ENCODE peak calls at places on chromosomes 13 and 19, in seven cellular contexts. R, M, I, N, G, H and B are unnamed samples.

GRCh38 chr13:40664100-40665060 is 2.1 kb downstream of the FOXO1 start:
- DNase-seq in R (peak), M (peak), I (peak), N (peak), G (peak), H (peak), B (peak)

GRCh38 chr19:58516964-58517833 is 2.4 kb downstream of the ZBTB45 start:
- DNase-seq in R (no peak), M (no peak), I (no peak), N (no peak), G (no peak), H (no peak), B (no peak)

GRCh38 chr19:35240322-35240721 is 8.5 kb upstream of the LSR start:
- DNase-seq in R (no peak), M (no peak), I (no peak), N (no peak), G (no peak), H (no peak), B (peak)

GRCh38 chr13:40221460-40222201 is 444.8 kb downstream of the FOXO1 start:
- DNase-seq in R (no peak), M (peak), I (no peak), N (no peak), G (peak), H (no peak), B (no peak)

GRCh38 chr13:80134360-80134759 is 206.6 kb downstream of the SPRY2 start:
- DNase-seq in R (no peak), M (no peak), I (no peak), N (no peak), G (no peak), H (no peak), B (no peak)

GRCh38 chr19:28169168-28169862 is 1043.6 kb downstream of the UQCRFS1 start:
- DNase-seq in R (no peak), M (no peak), I (no peak), N (no peak), G (no peak), H (peak), B (no peak)

GRCh38 chr13:99425485-99426341 is 75.6 kb upstream of the TM9SF2 start:
- DNase-seq in R (peak), M (no peak), I (peak), N (no peak), G (no peak), H (peak), B (peak)

GRCh38 chr19:1070576-1070930 is 3.6 kb downstream of the ARHGAP45 start:
- DNase-seq in R (no peak), M (no peak), I (no peak), N (no peak), G (no peak), H (no peak), B (no peak)

GRCh38 chr13:57946361-57946760 is 314.8 kb downstream of the PCDH17 start:
- DNase-seq in R (no peak), M (no peak), I (peak), N (no peak), G (no peak), H (no peak), B (no peak)

GRCh38 chr13:48739346-48740037 is 85.8 kb downstream of the CYSLTR2 start:
- DNase-seq in R (no peak), M (no peak), I (no peak), N (no peak), G (peak), H (no peak), B (no peak)

GRCh38 chr13:73056054-73056962 is 2.5 kb upstream of the KLF5 start:
- DNase-seq in R (no peak), M (peak), I (no peak), N (no peak), G (no peak), H (no peak), B (no peak)

DNA sequence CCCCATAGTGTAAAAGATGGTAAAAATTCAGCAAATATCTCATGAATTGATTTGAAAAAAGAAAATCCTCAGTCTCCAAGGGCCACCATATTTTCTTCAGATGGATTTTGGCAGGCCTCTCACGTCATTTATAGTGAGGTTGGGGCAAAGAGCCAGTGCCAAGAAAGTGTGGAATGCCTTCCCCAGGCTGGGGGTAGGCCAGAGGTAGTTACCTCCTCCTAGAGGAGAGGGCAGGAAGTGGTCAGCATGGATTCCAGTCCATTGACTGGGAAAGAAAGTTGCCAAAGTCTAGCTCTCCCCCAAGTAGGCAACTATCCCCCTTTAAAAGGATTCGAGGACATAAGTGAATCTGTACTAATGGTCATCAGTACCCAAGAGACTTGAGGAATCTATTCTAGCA is 68.4 kb upstream of the KCTD4 start:
- DNase-seq in R (no peak), M (no peak), I (no peak), N (no peak), G (no peak), H (no peak), B (no peak)
- TF ChIP-seq CTCF in R (no peak), M (no peak), I (no peak), N (no peak), G (no peak), H (no peak), B (no peak)

GRCh38 chr13:20870829-20871228 is 31.7 kb downstream of the XPO4 start:
- DNase-seq in R (no peak), M (no peak), I (no peak), N (no peak), G (no peak), H (no peak), B (no peak)

GRCh38 chr13:20867408-20867807 is 35.1 kb downstream of the XPO4 start:
- DNase-seq in R (no peak), M (no peak), I (no peak), N (no peak), G (no peak), H (no peak), B (no peak)

GRCh38 chr13:20873348-20873747 is 29.2 kb downstream of the XPO4 start:
- DNase-seq in R (no peak), M (no peak), I (no peak), N (no peak), G (no peak), H (no peak), B (no peak)

GRCh38 chr13:20869540-20869939 is 33.0 kb downstream of the XPO4 start:
- DNase-seq in R (no peak), M (no peak), I (no peak), N (no peak), G (no peak), H (no peak), B (no peak)
- TF ChIP-seq CTCF in R (no peak), M (peak), I (no peak), N (peak), G (no peak), H (peak), B (no peak)

DNA sequence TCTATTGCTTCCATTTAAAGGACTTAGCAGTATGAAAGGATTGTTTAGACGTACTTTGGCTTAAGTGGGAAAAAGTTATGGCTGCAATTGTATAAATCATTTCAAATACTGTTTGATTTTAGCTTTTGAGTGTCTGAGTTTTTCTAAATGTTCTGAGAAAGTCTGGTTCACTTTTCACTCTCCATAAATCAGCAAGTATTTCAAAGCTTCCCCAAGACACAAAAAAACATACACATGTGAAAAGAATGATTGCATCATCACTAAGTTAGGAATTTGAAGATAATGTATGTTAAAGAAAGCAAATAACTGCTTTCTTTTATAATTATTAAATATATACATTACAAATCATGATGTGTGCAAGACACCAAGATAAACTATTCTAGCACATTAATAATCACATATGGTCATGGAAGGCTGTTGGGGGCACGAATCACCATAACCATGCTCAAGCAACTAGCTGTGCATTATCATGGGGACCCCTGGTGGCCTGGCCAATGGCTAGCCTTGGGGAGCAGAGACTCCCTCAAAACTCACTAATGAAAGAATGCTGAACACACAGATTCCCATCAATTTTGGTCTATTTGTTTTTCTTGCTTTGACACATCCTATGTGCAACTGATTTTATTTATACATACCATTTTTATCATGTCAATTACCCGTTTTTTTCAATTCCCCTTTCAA is 111.1 kb downstream of the MIPEP start:
- DNase-seq in R (no peak), M (no peak), I (no peak), N (no peak), G (no peak), H (no peak), B (no peak)
- TF ChIP-seq CTCF in R (peak), M (peak), I (peak), N (no peak), G (no peak), H (peak), B (peak)

GRCh38 chr13:85970727-85971126 is 171.5 kb upstream of the SLITRK6 start:
- DNase-seq in R (no peak), M (no peak), I (no peak), N (no peak), G (no peak), H (no peak), B (no peak)
- TF ChIP-seq CTCF in R (no peak), M (peak), I (no peak), N (peak), G (no peak), H (no peak), B (no peak)

GRCh38 chr19:10768936-10769335 is 51.1 kb downstream of the DNM2 start:
- DNase-seq in R (no peak), M (no peak), I (no peak), N (no peak), G (no peak), H (no peak), B (no peak)
- TF ChIP-seq CTCF in R (no peak), M (no peak), I (no peak), N (no peak), G (no peak), H (no peak), B (no peak)

DNA sequence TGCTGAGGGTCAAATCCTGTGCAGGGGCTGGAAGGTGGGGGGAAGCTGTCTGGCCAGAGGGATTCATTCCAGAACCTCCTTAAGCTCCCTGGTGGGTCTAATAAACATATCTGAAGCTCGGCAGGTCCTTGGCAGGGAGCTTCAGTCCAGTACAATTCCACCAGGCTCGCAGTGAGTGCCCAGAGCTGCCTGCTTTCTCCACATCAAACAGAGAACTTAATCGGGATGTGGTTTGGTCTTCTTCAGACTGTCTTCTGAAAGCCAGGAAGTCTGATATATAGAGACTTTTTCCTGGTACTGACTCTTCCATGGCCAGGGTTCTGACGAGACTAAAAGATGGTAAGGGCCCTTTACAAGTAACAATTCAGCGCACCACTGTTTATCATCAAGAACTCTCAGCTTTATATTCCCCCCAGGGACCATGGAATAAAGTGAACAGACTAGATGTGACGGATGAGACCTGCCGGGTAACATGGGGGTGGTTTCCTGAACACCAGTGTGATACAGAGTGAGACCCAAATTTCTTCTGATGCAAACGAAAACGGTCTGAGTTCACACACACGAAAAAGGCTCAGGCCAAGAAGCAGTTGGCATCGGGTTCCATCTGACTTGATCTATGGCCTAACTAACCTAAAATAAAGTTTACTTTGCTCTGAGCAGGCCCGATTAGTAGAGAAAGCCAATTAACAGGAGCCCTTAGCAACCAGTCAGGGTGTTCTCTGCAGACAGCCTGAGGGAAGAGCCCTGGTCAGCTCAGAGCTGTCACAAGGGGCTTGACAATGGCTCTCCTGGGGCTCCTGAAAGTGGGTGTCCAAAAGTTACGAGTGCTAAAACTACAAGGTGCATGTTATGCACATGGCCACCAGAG is 29.0 kb downstream of the RANBP3 start:
- DNase-seq in R (no peak), M (no peak), I (no peak), N (no peak), G (no peak), H (no peak), B (no peak)
- TF ChIP-seq CTCF in R (no peak), M (no peak), I (no peak), N (no peak), G (no peak), H (no peak), B (no peak)